ENCODE peak calls at places on chromosome X, in eight cellular contexts. L, J, B, Z, O, A, C and H are unnamed samples.

GRCh38 chrX:120769576-120770341 is 105.9 kb downstream of the CT47B1 start:
- DNase-seq in J (no peak), B (no peak), C (peak), A (peak), L (no peak), Z (no peak), O (peak), H (no peak)

GRCh38 chrX:118183606-118184005 is 67.0 kb upstream of the KLHL13 start:
- DNase-seq in C (no peak), L (no peak), B (no peak), J (no peak), A (no peak), Z (no peak), O (no peak), H (no peak)

GRCh38 chrX:31522760-31523159 is 450.9 kb upstream of the FTHL17 start:
- DNase-seq in A (no peak), Z (no peak), O (no peak), B (no peak), L (no peak), J (no peak), C (no peak), H (no peak)

GRCh38 chrX:136143714-136144113 is 3.6 kb upstream of the FHL1 start:
- DNase-seq in O (no peak), B (no peak), C (no peak), Z (no peak), J (no peak), L (no peak), A (no peak), H (no peak)

GRCh38 chrX:40922307-40922706 is 162.9 kb upstream of the USP9X start:
- DNase-seq in B (no peak), C (peak), L (no peak), A (peak), Z (no peak), O (no peak), J (no peak), H (no peak)

GRCh38 chrX:11242704-11243103 is 50.5 kb upstream of the AMELX start:
- DNase-seq in A (no peak), O (no peak), B (no peak), L (no peak), C (no peak), J (no peak), Z (no peak), H (no peak)

GRCh38 chrX:70916754-70917153 is 8.2 kb upstream of the TEX11 start:
- DNase-seq in J (no peak), O (no peak), B (no peak), A (no peak), L (no peak), Z (no peak), C (no peak), H (no peak)

GRCh38 chrX:2823795-2824386 is 4.8 kb upstream of the GYG2 start:
- DNase-seq in O (no peak), C (no peak), A (no peak), B (peak), J (no peak), L (no peak), Z (no peak), H (no peak)

GRCh38 chrX:9515464-9515863 is 50.6 kb downstream of the TBL1X start:
- DNase-seq in Z (no peak), B (no peak), A (no peak), J (no peak), L (no peak), O (no peak), C (peak), H (no peak)

GRCh38 chrX:41303013-41303412 is 30.9 kb upstream of the DDX3X start:
- DNase-seq in C (no peak), O (peak), B (no peak), A (no peak), L (no peak), J (no peak), Z (no peak), H (no peak)

GRCh38 chrX:71128915-71129765 is 10.7 kb downstream of the MED12 start:
- DNase-seq in A (peak), J (peak), C (peak), O (peak), B (peak), L (peak), Z (no peak), H (peak)

GRCh38 chrX:123835661-123836371 is 24.0 kb upstream of the XIAP start:
- DNase-seq in J (no peak), Z (no peak), B (peak), A (no peak), O (no peak), C (peak), L (no peak), H (no peak)

GRCh38 chrX:105837227-105837626 is 14.9 kb downstream of the NRK start:
- DNase-seq in O (peak), Z (no peak), A (no peak), L (no peak), B (no peak), J (peak), C (peak), H (peak)

GRCh38 chrX:112513154-112513553 is 166.6 kb downstream of the LHFPL1 start:
- DNase-seq in C (no peak), A (no peak), L (no peak), Z (no peak), O (no peak), J (no peak), B (no peak), H (no peak)

GRCh38 chrX:147912093-147912801 is 528 bp downstream of the FMR1 start:
- DNase-seq in L (no peak), O (peak), A (peak), C (peak), J (peak), B (peak), Z (no peak), H (no peak)

GRCh38 chrX:41695464-41695863 is 6.7 kb downstream of the GPR34 start:
- DNase-seq in Z (no peak), J (no peak), A (no peak), B (no peak), C (no peak), L (no peak), O (no peak), H (no peak)

GRCh38 chrX:149721778-149722177 is 9.9 kb downstream of the MAGEA11 start:
- DNase-seq in O (no peak), A (no peak), J (no peak), C (no peak), L (no peak), Z (no peak), B (peak), H (no peak)

GRCh38 chrX:19535481-19535880 is 20.2 kb upstream of the MAP3K15 start:
- DNase-seq in O (peak), C (peak), Z (no peak), L (no peak), J (no peak), B (no peak), A (peak), H (no peak)

GRCh38 chrX:24426340-24426913 is 38.7 kb upstream of the PDK3 start:
- DNase-seq in C (peak), O (no peak), J (no peak), B (no peak), Z (no peak), A (peak), L (no peak), H (no peak)

GRCh38 chrX:42934020-42934701 is 156.2 kb upstream of the PPP1R2C start:
- DNase-seq in B (peak), Z (no peak), C (peak), L (peak), J (no peak), O (no peak), A (no peak), H (no peak)

GRCh38 chrX:149365552-149365951 is 139.6 kb downstream of the IDS start:
- DNase-seq in L (no peak), B (no peak), J (no peak), C (no peak), Z (no peak), O (no peak), A (no peak), H (no peak)

GRCh38 chrX:10612215-10612614 is 8.2 kb downstream of the MID1 start:
- DNase-seq in O (no peak), B (no peak), A (no peak), J (no peak), C (peak), Z (no peak), L (no peak), H (no peak)

GRCh38 chrX:111095974-111096870 is at the start of gene PAK3:
- DNase-seq in C (peak), B (peak), J (peak), A (peak), O (peak), L (no peak), Z (no peak), H (no peak)

GRCh38 chrX:25022499-25023325 is 6.9 kb upstream of the ARX start:
- DNase-seq in A (no peak), O (no peak), C (no peak), B (no peak), Z (no peak), J (no peak), L (no peak), H (no peak)

GRCh38 chrX:9566150-9566621 is 101.3 kb downstream of the TBL1X start:
- DNase-seq in O (peak), C (peak), J (no peak), L (no peak), A (no peak), B (peak), Z (no peak), H (peak)

GRCh38 chrX:118228041-118228440 is 111.4 kb upstream of the KLHL13 start:
- DNase-seq in B (no peak), Z (no peak), C (no peak), A (no peak), J (no peak), O (no peak), L (no peak), H (no peak)

GRCh38 chrX:15334561-15334960 is 762 bp downstream of the PIGA start:
- DNase-seq in A (no peak), L (no peak), B (no peak), J (no peak), C (peak), O (peak), Z (no peak), H (no peak)

GRCh38 chrX:1400731-1401471 is 9.0 kb upstream of the SLC25A6 start:
- DNase-seq in L (no peak), C (no peak), A (no peak), B (no peak), O (no peak), J (no peak), Z (no peak), H (no peak)

GRCh38 chrX:74325130-74326059 is 21.4 kb downstream of the ZCCHC13 start:
- DNase-seq in C (no peak), J (no peak), B (no peak), A (peak), O (peak), L (no peak), Z (no peak), H (no peak)

GRCh38 chrX:74613350-74614192 is 853 bp downstream of the RLIM start:
- DNase-seq in O (peak), C (peak), B (peak), Z (no peak), J (no peak), L (peak), A (peak), H (no peak)

GRCh38 chrX:71068052-71068918 is at the start of gene SNX12:
- DNase-seq in B (peak), Z (peak), A (peak), J (peak), O (peak), L (peak), C (peak), H (peak)

GRCh38 chrX:119194631-119195030 is 41.5 kb upstream of the PGRMC1 start:
- DNase-seq in B (no peak), C (peak), J (no peak), Z (no peak), O (no peak), A (no peak), L (no peak), H (no peak)

GRCh38 chrX:38558681-38559080 is 2.7 kb upstream of the TSPAN7 start:
- DNase-seq in Z (no peak), J (no peak), A (no peak), C (peak), B (no peak), O (no peak), L (no peak), H (no peak)

GRCh38 chrX:38563006-38563405 is 1.7 kb downstream of the TSPAN7 start:
- DNase-seq in B (no peak), A (peak), Z (no peak), O (no peak), J (no peak), C (no peak), L (no peak), H (no peak)

GRCh38 chrX:38560776-38561125 is 591 bp upstream of the TSPAN7 start:
- DNase-seq in A (no peak), Z (no peak), L (no peak), B (no peak), O (no peak), C (no peak), J (no peak), H (no peak)

GRCh38 chrX:38561126-38561868 is at the start of gene TSPAN7:
- DNase-seq in J (peak), A (peak), Z (peak), O (peak), L (peak), C (peak), B (peak), H (peak)

DNA sequence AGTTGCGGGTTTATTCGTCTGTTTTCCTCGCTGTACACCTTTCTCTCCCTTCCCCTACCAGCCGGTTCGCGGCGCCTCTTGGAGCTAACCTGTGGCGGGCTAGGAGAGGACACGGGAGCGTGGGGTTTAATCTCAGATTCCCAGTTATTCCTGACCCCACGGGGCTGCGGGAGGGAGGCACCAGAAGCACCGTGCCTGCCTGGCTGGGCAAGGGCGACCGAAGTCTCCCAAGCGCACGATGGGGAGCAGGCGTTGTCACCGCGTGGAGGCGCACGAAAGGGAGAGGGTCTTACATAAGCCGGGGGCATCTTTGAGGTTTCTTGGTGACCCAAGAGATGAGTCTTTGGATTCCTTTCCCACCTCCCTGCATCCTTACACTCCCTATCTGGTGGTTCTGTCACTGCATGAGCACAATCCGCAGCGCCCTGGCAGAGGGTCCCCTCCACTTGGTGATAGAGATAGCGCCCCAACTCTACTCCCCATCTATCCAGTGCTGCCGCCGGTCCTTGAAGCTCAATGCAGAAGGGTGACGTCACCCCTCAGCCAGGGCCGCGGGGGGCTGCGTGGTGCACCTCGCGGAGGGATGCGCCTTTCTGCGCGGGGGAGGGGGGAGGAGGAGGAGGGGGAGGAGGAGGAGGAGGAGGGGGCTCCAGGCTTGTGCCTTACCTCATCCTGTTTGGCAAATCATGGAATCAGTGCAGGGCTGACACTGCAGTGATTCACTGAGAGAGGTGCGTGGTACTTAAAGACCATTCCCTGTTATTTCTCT is 793 bp downstream of the TSPAN7 start:
- DNase-seq in J (peak), O (peak), L (no peak), C (no peak), Z (no peak), B (peak), A (peak), H (no peak)
- TF ChIP-seq CTCF in J (no peak), O (no peak), L (no peak), C (no peak), Z (no peak), B (no peak), A (no peak), H (no peak)

GRCh38 chrX:7586126-7586525 is 256.8 kb upstream of the VCX start:
- DNase-seq in J (no peak), L (no peak), A (peak), B (no peak), Z (no peak), C (no peak), O (peak), H (no peak)
- TF ChIP-seq CTCF in J (peak), L (peak), A (peak), B (peak), Z (peak), C (no peak), O (peak), H (no peak)

GRCh38 chrX:72569786-72570185 is 2.9 kb downstream of the HDAC8 start:
- DNase-seq in B (no peak), Z (no peak), O (no peak), C (peak), J (no peak), L (no peak), A (no peak), H (no peak)
- TF ChIP-seq CTCF in B (no peak), Z (no peak), O (no peak), C (peak), J (no peak), L (no peak), A (peak), H (no peak)

GRCh38 chrX:57451426-57452020 is 140.3 kb upstream of the ZXDB start:
- DNase-seq in L (no peak), C (peak), J (no peak), Z (no peak), B (no peak), O (no peak), A (no peak), H (no peak)

GRCh38 chrX:57453901-57454300 is 137.9 kb upstream of the ZXDB start:
- DNase-seq in O (no peak), A (peak), J (no peak), B (no peak), L (no peak), C (peak), Z (no peak), H (no peak)
- TF ChIP-seq CTCF in O (peak), A (peak), J (no peak), B (peak), L (peak), C (peak), Z (peak), H (no peak)

DNA sequence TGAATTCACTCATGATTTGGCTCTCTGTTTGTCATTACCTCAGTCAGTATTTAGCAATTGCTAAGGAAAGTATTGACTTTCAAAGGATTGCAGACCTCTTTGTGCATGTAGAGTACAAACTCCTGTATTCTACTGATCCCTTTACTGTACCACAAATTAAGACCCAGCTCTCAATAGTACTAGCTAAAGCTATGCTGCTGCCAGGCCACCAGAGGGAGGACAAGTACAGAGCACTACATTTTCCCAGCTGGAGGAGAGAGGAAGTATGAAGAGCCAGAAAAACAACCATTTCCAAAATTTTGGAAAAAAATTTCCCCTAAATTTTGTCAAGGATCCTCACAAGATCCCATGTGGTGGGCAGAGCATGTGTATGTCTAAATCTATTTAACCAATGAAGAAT is 175.0 kb upstream of the MTMR8 start:
- DNase-seq in J (no peak), L (no peak), C (no peak), Z (no peak), O (no peak), A (no peak), B (no peak), H (no peak)
- TF ChIP-seq CTCF in J (no peak), L (no peak), C (no peak), Z (no peak), O (no peak), A (no peak), B (no peak), H (no peak)

DNA sequence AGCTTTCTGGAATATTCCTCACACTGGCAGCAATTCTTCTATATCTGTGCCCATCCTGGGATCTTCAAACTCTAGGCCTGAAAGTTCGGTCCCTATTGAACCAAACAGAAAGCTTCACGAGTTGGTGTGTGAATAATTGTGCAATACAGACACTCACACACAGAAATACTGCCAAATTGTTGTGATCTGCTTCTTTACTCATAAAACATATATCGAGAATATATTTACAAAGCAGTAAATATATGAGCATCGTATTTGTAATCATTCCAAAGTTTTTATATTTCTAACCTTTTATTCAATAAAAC is 56.6 kb upstream of the BEX4 start:
- DNase-seq in A (no peak), L (no peak), C (no peak), O (no peak), B (no peak), Z (no peak), J (no peak), H (no peak)
- TF ChIP-seq CTCF in A (no peak), L (peak), C (no peak), O (no peak), B (no peak), Z (no peak), J (no peak), H (no peak)

DNA sequence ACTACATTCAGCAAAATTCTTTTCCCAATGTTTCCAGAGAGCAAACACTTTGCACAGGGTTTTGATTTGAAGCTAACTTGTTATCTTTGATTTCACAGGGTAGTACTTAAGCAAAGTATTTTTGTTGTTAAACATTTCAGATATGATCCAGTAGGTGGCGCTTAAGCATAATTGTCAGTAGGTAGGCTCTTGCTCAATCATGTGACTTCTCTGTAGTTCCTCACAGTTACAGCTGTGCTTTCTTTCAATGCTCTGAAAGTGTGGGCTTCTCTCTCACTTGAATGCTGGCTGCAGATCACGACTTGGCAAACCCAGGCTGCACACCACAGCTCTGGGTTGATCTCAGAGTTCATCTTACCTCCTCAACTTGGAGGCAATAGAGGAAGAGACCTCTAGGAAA is 1016.5 kb downstream of the SH3BGRL start:
- DNase-seq in Z (no peak), O (no peak), J (no peak), B (no peak), A (peak), L (no peak), C (no peak), H (no peak)
- TF ChIP-seq CTCF in Z (peak), O (peak), J (peak), B (peak), A (peak), L (no peak), C (no peak), H (no peak)

GRCh38 chrX:154758696-154759095 is 4.0 kb upstream of the DKC1 start:
- DNase-seq in B (no peak), L (no peak), A (no peak), O (no peak), C (no peak), Z (no peak), J (no peak), H (no peak)

GRCh38 chrX:154761977-154762528 is 611 bp upstream of the DKC1 start:
- DNase-seq in L (no peak), A (peak), O (peak), Z (no peak), J (no peak), B (peak), C (no peak), H (no peak)

GRCh38 chrX:154762529-154763296 is at the start of gene DKC1:
- DNase-seq in A (peak), B (peak), Z (peak), J (peak), L (peak), C (peak), O (peak), H (peak)
- TF ChIP-seq CTCF in A (peak), B (no peak), Z (no peak), J (no peak), L (peak), C (no peak), O (no peak), H (no peak)